ENCODE peak calls at places on chromosomes 11 and 22, in six cellular contexts. W is mesendoderm, F is neuronal stem cell, C is IMR-90, Y is H9, X is H1. U is an unnamed sample.

GRCh38 chr11:76248210-76248609 is 41.9 kb upstream of the WNT11 start:
- DNase-seq in W (peak), F (no peak), C (no peak), Y (peak), X (peak), U (peak)

GRCh38 chr22:22403771-22404170 is 104.8 kb downstream of the ZNF280B start:
- DNase-seq in W (no peak), F (no peak), C (no peak), Y (no peak), X (no peak), U (no peak)

GRCh38 chr11:134150195-134150903 is 73.4 kb downstream of the NCAPD3 start:
- DNase-seq in W (no peak), F (no peak), C (no peak), Y (no peak), X (no peak), U (no peak)

GRCh38 chr11:1043563-1044096 is 7.1 kb upstream of the MUC6 start:
- DNase-seq in W (no peak), F (no peak), C (no peak), Y (no peak), X (no peak), U (no peak)

GRCh38 chr11:76674517-76675400 is 4.2 kb upstream of the LRRC32 start:
- DNase-seq in W (no peak), F (no peak), C (no peak), Y (no peak), X (no peak), U (no peak)

GRCh38 chr11:96132437-96132836 is 208.5 kb upstream of the MTMR2 start:
- DNase-seq in W (no peak), F (no peak), C (peak), Y (no peak), X (no peak), U (peak)

GRCh38 chr11:57395905-57396623 is 5.6 kb upstream of the PRG2 start:
- DNase-seq in W (no peak), F (no peak), C (no peak), Y (no peak), X (no peak), U (no peak)

GRCh38 chr11:129408865-129409444 is 33.3 kb downstream of the BARX2 start:
- DNase-seq in W (no peak), F (no peak), C (no peak), Y (no peak), X (no peak), U (no peak)

GRCh38 chr11:8597182-8597581 is 3.2 kb upstream of the STK33 start:
- DNase-seq in W (no peak), F (no peak), C (peak), Y (no peak), X (no peak), U (peak)

GRCh38 chr22:41229215-41229614 is 11.5 kb downstream of the CHADL start:
- DNase-seq in W (no peak), F (no peak), C (no peak), Y (no peak), X (no peak), U (no peak)

GRCh38 chr22:38953091-38953490 is 4.3 kb upstream of the APOBEC3A start:
- DNase-seq in W (no peak), F (no peak), C (no peak), Y (no peak), X (no peak), U (no peak)

GRCh38 chr11:11843233-11843632 is 1.5 kb downstream of the USP47 start:
- DNase-seq in W (no peak), F (no peak), C (peak), Y (no peak), X (no peak), U (peak)

GRCh38 chr22:37184380-37184755 is 3.7 kb downstream of the C1QTNF6 start:
- DNase-seq in W (no peak), F (no peak), C (no peak), Y (no peak), X (no peak), U (no peak)

GRCh38 chr22:23256986-23257888 is 76.9 kb downstream of the BCR start:
- DNase-seq in W (no peak), F (no peak), C (no peak), Y (no peak), X (no peak), U (peak)

GRCh38 chr22:50201191-50202129 is 649 bp downstream of the SELENOO start:
- DNase-seq in W (no peak), F (no peak), C (no peak), Y (no peak), X (no peak), U (no peak)

DNA sequence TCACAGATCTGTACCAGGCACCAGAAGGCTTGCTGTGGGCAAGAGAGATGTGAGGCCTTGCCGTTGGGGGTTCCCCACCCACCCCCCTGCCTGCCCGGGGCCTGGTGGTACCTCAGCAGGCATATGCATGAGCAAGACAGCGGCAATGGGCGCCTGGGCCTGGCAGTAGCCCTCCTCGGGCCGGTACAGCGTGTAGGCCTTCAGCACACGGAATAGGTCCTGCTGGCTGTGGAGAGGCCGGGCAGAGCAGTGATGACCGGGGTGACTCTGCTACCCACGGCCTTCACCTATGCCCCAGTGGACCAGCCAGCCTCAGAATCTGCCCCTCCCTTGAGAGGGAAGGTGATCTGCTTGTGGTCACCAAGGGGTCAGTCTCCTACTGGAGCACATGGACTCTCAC is 5.5 kb upstream of the CASTOR1 start:
- DNase-seq in W (no peak), F (no peak), C (no peak), Y (no peak), X (no peak), U (no peak)
- H2BK15ac ChIP-seq in W (no peak), F (peak), C (no peak), Y (no peak), X (no peak), U (no peak)

DNA sequence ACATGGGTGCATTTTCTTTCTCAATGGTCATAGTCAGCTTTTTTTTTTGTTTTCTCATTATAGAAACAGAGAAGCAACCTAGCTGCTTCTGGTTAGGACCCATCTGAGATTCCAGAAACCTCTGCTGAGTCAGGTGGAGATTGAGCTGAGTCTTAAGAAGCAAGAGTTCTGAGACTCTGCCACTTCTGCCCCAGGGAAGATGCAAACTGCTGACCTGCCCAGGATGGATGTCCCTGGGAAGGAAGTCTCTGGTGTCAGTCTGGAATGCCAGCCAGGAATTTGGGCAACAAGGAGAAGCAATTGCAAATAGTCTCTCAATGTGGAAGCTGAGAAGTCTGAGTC is 181.0 kb downstream of the ETS1 start:
- DNase-seq in W (peak), F (no peak), C (no peak), Y (no peak), X (no peak), U (no peak)
- H3K4ac ChIP-seq in W (peak), F (no peak), C (peak), Y (no peak), X (no peak), U (no peak)

GRCh38 chr11:101008961-101009684 is 120.5 kb downstream of the PGR start:
- DNase-seq in W (no peak), F (no peak), C (no peak), Y (no peak), X (no peak), U (no peak)
- H2BK15ac ChIP-seq in W (no peak), F (no peak), C (no peak), Y (no peak), X (no peak), U (no peak)

DNA sequence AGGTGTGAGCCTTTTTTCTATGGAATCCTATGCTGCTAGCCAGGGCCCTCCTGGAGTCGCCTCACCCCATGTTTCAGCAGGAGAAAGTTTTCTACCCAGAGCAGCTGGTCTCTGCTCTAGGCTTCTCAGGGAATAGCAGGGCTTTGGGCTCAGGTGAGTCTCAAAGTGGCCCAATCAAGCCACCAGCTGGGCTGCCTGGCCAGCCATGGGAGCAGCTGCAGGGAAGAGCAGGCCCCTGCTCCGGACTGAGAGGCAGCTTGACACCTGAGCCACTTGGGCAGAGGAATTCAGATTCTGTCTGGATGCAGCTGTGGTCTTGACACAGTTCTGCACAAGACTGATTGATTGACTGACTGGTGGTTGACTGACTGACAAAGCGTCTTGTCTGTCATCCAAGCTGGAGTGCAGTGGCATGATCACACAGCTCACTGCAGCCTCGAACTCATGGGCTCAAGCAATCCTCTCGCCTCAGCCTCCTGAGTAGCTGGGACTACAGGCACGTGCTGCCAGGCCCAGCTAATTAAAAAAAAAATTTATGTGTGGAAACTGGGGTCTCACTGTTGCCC is 57.5 kb upstream of the ARFGAP3 start:
- DNase-seq in W (no peak), F (no peak), C (no peak), Y (no peak), X (no peak), U (no peak)
- H3K4ac ChIP-seq in W (no peak), F (no peak), C (no peak), Y (no peak), X (no peak), U (no peak)

GRCh38 chr11:13941790-13942189 is 20.7 kb upstream of the SPON1 start:
- DNase-seq in W (no peak), F (no peak), C (no peak), Y (no peak), X (no peak), U (no peak)
- H2BK15ac ChIP-seq in W (no peak), F (no peak), C (no peak), Y (no peak), X (no peak), U (no peak)

DNA sequence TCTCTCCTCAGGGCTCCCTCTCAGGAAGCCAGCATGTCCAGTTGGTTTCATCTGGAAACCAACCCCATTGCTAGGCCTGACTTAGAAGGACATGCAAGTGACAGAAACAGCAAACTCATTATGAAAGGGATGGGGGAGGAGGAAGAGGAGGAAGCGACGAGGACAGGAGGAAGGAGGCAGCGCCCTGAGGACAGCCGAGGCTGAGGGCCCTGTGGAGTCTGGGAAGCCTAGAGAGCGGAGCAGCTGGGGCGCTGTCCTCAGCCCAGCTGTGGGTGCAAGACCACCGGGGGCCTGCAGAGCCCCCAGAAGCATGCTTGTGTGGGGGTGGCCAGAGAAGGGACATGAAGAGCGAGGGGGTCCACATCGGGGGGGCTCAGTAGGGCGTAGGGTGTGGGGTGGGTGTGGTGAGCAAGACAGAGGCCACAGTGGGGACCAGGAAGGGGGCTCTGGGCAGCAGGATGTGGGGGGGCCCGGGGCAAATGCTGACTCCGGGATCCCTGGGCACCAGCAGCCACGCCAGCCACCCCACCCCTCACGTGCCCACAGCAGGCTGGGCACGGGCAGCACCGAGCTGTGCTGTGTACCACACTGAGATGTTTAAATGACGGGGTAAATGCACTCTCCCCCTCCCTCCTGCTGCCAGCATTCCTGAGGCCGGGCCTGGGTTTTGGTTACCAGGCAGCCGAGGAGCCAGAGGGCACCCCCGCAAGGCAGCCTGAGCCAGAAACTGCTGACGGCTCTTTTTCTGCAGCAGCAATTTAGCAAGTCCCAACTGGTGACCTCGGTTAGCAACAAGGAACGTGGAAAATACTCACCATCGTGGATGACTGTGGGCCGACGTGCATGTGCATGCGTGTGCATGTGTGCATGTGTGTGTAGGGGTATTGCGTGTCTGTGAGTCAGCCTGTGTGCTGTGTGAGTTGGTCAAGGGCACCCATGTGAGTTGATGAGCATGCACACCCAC is 82.7 kb upstream of the LINC01488 start:
- DNase-seq in W (peak), F (no peak), C (peak), Y (no peak), X (no peak), U (peak)
- H3K4ac ChIP-seq in W (no peak), F (no peak), C (peak), Y (no peak), X (no peak), U (peak)

DNA sequence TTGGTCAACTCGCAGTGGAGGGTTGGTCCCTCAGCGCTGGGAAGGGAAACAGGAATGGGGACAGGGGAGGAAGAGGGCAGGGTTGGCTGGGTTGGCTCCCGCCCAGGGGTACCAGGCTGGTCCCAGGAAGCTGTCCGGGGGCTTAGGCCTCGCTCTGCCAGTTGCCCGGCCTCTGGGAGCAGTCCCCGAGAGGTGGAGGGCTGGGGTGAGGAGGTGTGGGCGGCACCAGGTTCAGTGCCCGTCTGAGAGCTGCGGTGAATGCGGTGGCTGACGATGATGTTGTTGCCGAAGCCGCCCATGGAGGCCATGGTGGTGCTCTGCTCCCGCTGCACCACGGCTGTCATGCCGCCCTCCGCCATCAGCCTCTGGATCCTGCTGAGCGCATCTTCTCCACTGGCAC is 6.0 kb upstream of the CHRM4 start:
- DNase-seq in W (no peak), F (no peak), C (no peak), Y (no peak), X (no peak), U (no peak)
- H2BK15ac ChIP-seq in W (no peak), F (no peak), C (no peak), Y (no peak), X (no peak), U (no peak)

GRCh38 chr11:47270331-47271271 is 668 bp downstream of the MADD start:
- DNase-seq in W (peak), F (no peak), C (peak), Y (no peak), X (peak), U (peak)
- H3K4ac ChIP-seq in W (peak), F (no peak), C (peak), Y (no peak), X (no peak), U (peak)

GRCh38 chr11:104992781-104993180 is 24.4 kb upstream of the CASP4 start:
- DNase-seq in W (no peak), F (no peak), C (no peak), Y (no peak), X (no peak), U (no peak)
- H2BK15ac ChIP-seq in W (no peak), F (no peak), C (no peak), Y (no peak), X (no peak), U (no peak)

U was measured in mesenchymal stem cell.